ENCODE peak calls at places on chromosomes 6 and 20, in five cellular contexts. P is GM23248, L is HCT116, H is MM.1S, A is OCI-LY7. S is an unnamed sample. For H3K9me2, the result is how much of the 10 kb centered on the place peaks cover.

GRCh38 chr6:160933256-160933655 is 58.3 kb upstream of the MAP3K4 start:
- DNase-seq in P (no peak), A (no peak), H (no peak), L (no peak), S (no peak)

GRCh38 chr20:52896348-52896747 is 75.8 kb upstream of the TSHZ2 start:
- DNase-seq in H (no peak), P (peak), A (peak), L (no peak), S (no peak)

GRCh38 chr6:2859325-2859700 is 17.6 kb upstream of the SERPINB1 start:
- DNase-seq in A (no peak), H (no peak), P (no peak), L (no peak), S (no peak)

GRCh38 chr20:24765316-24766142 is 183.5 kb upstream of the CST7 start:
- DNase-seq in H (no peak), P (no peak), A (no peak), L (no peak), S (no peak)

GRCh38 chr6:16781348-16782169 is 20.3 kb upstream of the ATXN1 start:
- DNase-seq in P (no peak), H (no peak), A (no peak), L (no peak), S (peak)

GRCh38 chr20:59185809-59186208 is 22.2 kb downstream of the ZNF831 start:
- DNase-seq in H (no peak), P (no peak), A (no peak), L (no peak), S (no peak)

GRCh38 chr6:106448000-106448426 is 87.5 kb downstream of the CRYBG1 start:
- DNase-seq in L (no peak), A (no peak), P (no peak), H (no peak), S (no peak)

GRCh38 chr6:62119401-62119800 is 166.6 kb downstream of the KHDRBS2 start:
- DNase-seq in H (no peak), A (no peak), P (no peak), L (no peak), S (no peak)

GRCh38 chr20:29743101-29743931 is 1514.1 kb upstream of the DEFB115 start:
- DNase-seq in H (no peak), L (no peak), A (no peak), P (no peak), S (no peak)

GRCh38 chr6:41278699-41279405 is 7.6 kb downstream of the TREM1 start:
- DNase-seq in A (peak), L (peak), H (peak), P (peak), S (peak)

GRCh38 chr6:144330588-144330987 is 45.5 kb downstream of the UTRN start:
- DNase-seq in H (no peak), A (no peak), P (no peak), L (peak), S (peak)

GRCh38 chr6:17851720-17852161 is 135.7 kb downstream of the KIF13A start:
- DNase-seq in H (no peak), A (no peak), P (peak), L (no peak), S (no peak)

GRCh38 chr20:4065405-4065841 is 50.1 kb upstream of the RNF24 start:
- DNase-seq in L (no peak), P (peak), H (no peak), A (no peak), S (no peak)

GRCh38 chr6:34412054-34412453 is 13.8 kb downstream of the RPS10 start:
- DNase-seq in H (no peak), L (no peak), A (no peak), P (no peak), S (no peak)

GRCh38 chr20:16387661-16388060 is 185.6 kb downstream of the KIF16B start:
- DNase-seq in L (no peak), P (no peak), A (no peak), H (no peak), S (no peak)

GRCh38 chr6:158417760-158418098 is 105.5 kb downstream of the TULP4 start:
- DNase-seq in P (peak), H (no peak), L (no peak), A (no peak), S (no peak)

GRCh38 chr6:70839286-70840266 is 117.3 kb downstream of the B3GAT2 start:
- DNase-seq in P (no peak), H (no peak), A (no peak), L (no peak), S (no peak)

GRCh38 chr6:41092421-41093140 is 19.8 kb downstream of the NFYA start:
- DNase-seq in H (peak), A (peak), P (peak), L (no peak), S (no peak)

GRCh38 chr6:13615802-13616140 is 636 bp downstream of the NOL7 start:
- DNase-seq in P (peak), H (peak), A (peak), L (no peak), S (no peak)

GRCh38 chr20:51372176-51372803 is 170.2 kb downstream of the NFATC2 start:
- DNase-seq in A (peak), P (peak), H (peak), L (peak), S (peak)

GRCh38 chr6:4313044-4313686 is 177.8 kb upstream of the ECI2 start:
- DNase-seq in P (peak), A (peak), H (no peak), L (peak), S (peak)

GRCh38 chr6:139109558-139109957 is 25.3 kb upstream of the HECA start:
- DNase-seq in A (peak), L (peak), P (peak), H (no peak), S (no peak)

GRCh38 chr6:76992553-76992952 is 470.7 kb downstream of the HTR1B start:
- DNase-seq in P (no peak), H (no peak), A (no peak), L (no peak), S (no peak)

GRCh38 chr6:107066697-107067659 is 39.0 kb downstream of the MTRES1 start:
- DNase-seq in H (no peak), A (no peak), P (peak), L (no peak), S (no peak)

DNA sequence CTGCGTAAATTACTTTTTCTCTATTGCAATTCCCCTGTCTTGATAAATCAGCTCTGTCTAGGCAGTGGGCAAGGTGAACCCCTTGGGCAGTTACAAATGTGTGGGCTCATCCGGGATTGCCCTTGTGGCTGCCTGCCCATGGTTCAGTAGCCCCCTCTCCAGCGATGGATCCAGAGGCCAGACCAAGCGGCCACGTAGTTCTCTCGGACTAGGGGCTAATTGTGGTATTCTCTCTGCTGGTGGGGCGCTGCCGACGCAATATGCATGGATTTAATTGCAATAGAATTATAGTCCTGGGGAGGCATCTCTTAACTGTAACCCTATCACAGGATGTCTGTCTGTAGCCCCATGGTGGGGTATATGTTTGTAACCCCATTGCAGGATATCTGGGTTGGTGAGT is 64.3 kb upstream of the UNC93A start:
- DNase-seq in L (no peak), P (no peak), H (no peak), A (no peak), S (no peak)
- H3K9me2 ChIP-seq in L (under half), P (under half), H (under half), A (under half), S (under half)

GRCh38 chr20:35260426-35260825 is 17.5 kb downstream of the MMP24OS start:
- DNase-seq in A (no peak), L (no peak), H (no peak), P (no peak), S (no peak)
- H3K9me2 ChIP-seq in A (under half), L (under half), H (under half), P (under half), S (under half)

GRCh38 chr6:81774542-81774941 is 22.1 kb upstream of the TENT5A start:
- DNase-seq in L (no peak), A (no peak), P (no peak), H (no peak), S (no peak)
- H3K9me2 ChIP-seq in L (under half), A (under half), P (under half), H (under half), S (under half)

DNA sequence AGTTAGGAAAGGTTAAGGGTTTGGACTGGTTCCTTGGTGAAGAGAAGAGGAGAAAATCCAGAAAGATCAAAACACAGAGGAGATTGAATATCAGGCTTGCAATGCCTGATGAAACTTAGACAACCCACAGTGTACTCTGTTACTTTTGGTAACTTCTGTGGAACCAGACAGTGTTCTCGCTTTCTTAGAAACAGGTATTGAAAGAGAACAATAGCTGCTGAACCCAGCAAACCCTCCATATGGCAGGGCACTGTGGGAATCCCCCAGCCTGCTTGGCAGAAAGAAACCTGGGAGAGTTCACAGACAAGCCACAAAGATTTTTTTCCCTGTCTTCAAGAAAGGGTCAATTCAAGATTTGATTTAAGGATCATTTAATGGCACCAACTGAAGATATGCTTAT is 342.8 kb downstream of the FOXA2 start:
- DNase-seq in A (no peak), H (peak), P (no peak), L (no peak), S (no peak)
- H3K9me2 ChIP-seq in A (under half), H (under half), P (under half), L (under half), S (under half)

GRCh38 chr6:44500074-44500473 is 112.6 kb downstream of the CDC5L start:
- DNase-seq in H (no peak), P (no peak), A (no peak), L (no peak), S (no peak)

GRCh38 chr6:44505751-44506150 is 118.2 kb downstream of the CDC5L start:
- DNase-seq in L (no peak), A (no peak), P (no peak), H (no peak), S (no peak)

GRCh38 chr6:44507014-44507413 is 119.5 kb downstream of the CDC5L start:
- DNase-seq in H (no peak), L (no peak), A (no peak), P (no peak), S (no peak)

GRCh38 chr6:44504321-44504761 is 116.8 kb downstream of the CDC5L start:
- DNase-seq in A (no peak), H (no peak), L (no peak), P (no peak), S (no peak)

GRCh38 chr6:44503471-44503870 is 116.0 kb downstream of the CDC5L start:
- DNase-seq in A (no peak), P (no peak), H (no peak), L (no peak), S (no peak)
- H3K9me2 ChIP-seq in A (under half), P (under half), H (under half), L (under half), S (under half)

GRCh38 chr20:63769891-63770474 is 30.4 kb downstream of the SLC2A4RG start:
- DNase-seq in L (no peak), A (no peak), P (no peak), H (no peak), S (no peak)
- H3K9me2 ChIP-seq in L (under half), A (under half), P (under half), H (under half), S (under half)

DNA sequence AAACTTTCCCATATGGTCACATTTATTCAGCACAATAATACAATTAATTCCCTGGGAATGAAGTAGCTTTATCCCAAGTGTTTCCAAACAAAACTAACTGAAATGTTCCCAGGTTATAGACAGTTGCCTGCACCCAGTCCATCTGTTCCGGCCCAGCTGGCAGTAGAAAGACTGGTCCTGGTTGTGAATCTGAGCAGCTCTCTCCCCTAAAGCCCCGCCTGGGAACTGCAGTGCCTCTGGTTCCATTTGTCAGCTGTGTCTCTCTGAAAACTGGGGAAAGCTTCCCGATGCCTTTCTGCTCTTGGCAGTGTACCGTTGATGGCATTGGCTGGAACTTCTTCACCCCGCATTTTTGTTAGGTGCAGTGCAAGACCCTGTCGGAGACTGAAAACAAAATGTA is 8.7 kb downstream of the MTHFD1L start:
- DNase-seq in A (no peak), H (no peak), P (no peak), L (no peak), S (no peak)
- H3K9me2 ChIP-seq in A (under half), H (under half), P (under half), L (under half), S (under half)

GRCh38 chr6:12196326-12196936 is 93.7 kb upstream of the EDN1 start:
- DNase-seq in P (peak), A (no peak), L (no peak), H (no peak), S (no peak)

GRCh38 chr6:12198851-12199250 is 91.3 kb upstream of the EDN1 start:
- DNase-seq in P (no peak), L (no peak), A (no peak), H (no peak), S (no peak)

GRCh38 chr6:12203001-12203400 is 87.2 kb upstream of the EDN1 start:
- DNase-seq in L (no peak), H (no peak), P (no peak), A (no peak), S (no peak)

DNA sequence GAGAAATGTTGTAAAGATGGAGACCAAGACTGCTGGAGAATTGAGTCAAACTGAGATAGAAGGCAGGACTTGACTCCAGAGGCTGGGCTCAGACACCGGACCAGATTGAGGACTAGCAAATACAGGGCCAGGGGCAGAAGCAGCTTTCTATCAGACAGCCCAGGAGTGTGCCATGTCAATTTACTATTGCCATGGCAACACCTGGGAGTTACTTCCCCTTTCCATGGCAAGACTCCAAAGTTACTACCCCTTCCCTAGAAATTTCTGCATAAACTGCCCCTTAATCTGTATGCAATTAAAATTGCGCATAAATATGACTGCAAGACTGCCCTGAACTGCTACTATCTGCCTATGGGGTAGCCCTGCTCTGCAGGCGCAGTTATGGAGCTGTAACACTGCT is 90.1 kb upstream of the EDN1 start:
- DNase-seq in L (no peak), A (no peak), H (no peak), P (no peak), S (no peak)
- H3K9me2 ChIP-seq in L (under half), A (under half), H (under half), P (under half), S (under half)

GRCh38 chr6:131547524-131547923 is 25.5 kb upstream of the ARG1 start:
- DNase-seq in A (no peak), H (no peak), L (no peak), P (no peak), S (no peak)

GRCh38 chr6:131545317-131545716 is 27.7 kb upstream of the ARG1 start:
- DNase-seq in A (no peak), P (no peak), L (no peak), H (no peak), S (no peak)

GRCh38 chr6:131552572-131552971 is 20.5 kb upstream of the ARG1 start:
- DNase-seq in H (no peak), A (no peak), P (no peak), L (no peak), S (no peak)

GRCh38 chr6:131548441-131548840 is 24.6 kb upstream of the ARG1 start:
- DNase-seq in L (no peak), A (no peak), P (no peak), H (no peak), S (no peak)
- H3K9me2 ChIP-seq in L (under half), A (under half), P (under half), H (under half), S (under half)

DNA sequence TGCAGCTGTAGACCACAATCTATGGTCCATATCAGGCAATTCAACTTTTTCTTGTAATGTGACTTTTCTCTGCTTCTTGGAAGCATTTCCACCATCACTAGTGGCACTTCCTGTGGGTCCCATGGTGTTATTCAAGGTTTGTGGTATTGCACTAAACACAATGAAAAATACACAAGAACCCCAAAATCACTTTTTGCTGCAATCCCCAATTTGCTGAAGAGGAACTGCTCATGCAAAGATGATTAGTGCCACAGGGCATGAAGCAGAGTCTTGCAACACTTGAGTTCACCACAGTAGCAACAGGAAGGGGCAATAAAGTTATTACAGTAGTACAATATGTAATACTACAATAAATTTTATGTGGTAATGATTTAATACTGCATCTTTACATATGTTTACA is 16.8 kb upstream of the TAAR1 start:
- DNase-seq in L (no peak), H (no peak), P (no peak), A (no peak), S (no peak)
- H3K9me2 ChIP-seq in L (under half), H (under half), P (under half), A (under half), S (under half)

S was measured in PC-9.